ENCODE peak calls at places on chromosomes 2 and 18, in five cellular contexts. One of them, this sample, is unnamed. For H3K9me3, the result is how much of the 10 kb centered on the place peaks cover.

GRCh38 chr2:190119257-190119656 is 56.7 kb upstream of the MSTN start:
- DNase-seq in IMR-90: no peak
- DNase-seq in stomach: no peak
- DNase-seq in psoas muscle: no peak
- DNase-seq in tibial nerve: no peak
- DNase-seq in this sample: peak

GRCh38 chr2:237693281-237694039 is 66.1 kb downstream of the LRRFIP1 start:
- DNase-seq in IMR-90: peak
- DNase-seq in tibial nerve: no peak
- DNase-seq in psoas muscle: no peak
- DNase-seq in stomach: no peak
- DNase-seq in this sample: no peak

GRCh38 chr18:47893047-47893446 is 37.4 kb downstream of the SMAD2 start:
- DNase-seq in stomach: no peak
- DNase-seq in psoas muscle: no peak
- DNase-seq in tibial nerve: no peak
- DNase-seq in IMR-90: no peak
- DNase-seq in this sample: no peak

GRCh38 chr2:239910851-239911629 is 114.1 kb downstream of the NDUFA10 start:
- DNase-seq in psoas muscle: no peak
- DNase-seq in tibial nerve: no peak
- DNase-seq in stomach: no peak
- DNase-seq in IMR-90: no peak
- DNase-seq in this sample: peak

GRCh38 chr2:55885129-55885943 is 38.2 kb downstream of the EFEMP1 start:
- DNase-seq in IMR-90: peak
- DNase-seq in psoas muscle: no peak
- DNase-seq in tibial nerve: no peak
- DNase-seq in stomach: no peak
- DNase-seq in this sample: no peak

GRCh38 chr2:58146707-58147106 is 94.4 kb downstream of the FANCL start:
- DNase-seq in tibial nerve: no peak
- DNase-seq in stomach: no peak
- DNase-seq in psoas muscle: no peak
- DNase-seq in IMR-90: peak
- DNase-seq in this sample: no peak

GRCh38 chr2:191070276-191070675 is 56.3 kb upstream of the STAT1 start:
- DNase-seq in stomach: no peak
- DNase-seq in tibial nerve: no peak
- DNase-seq in psoas muscle: no peak
- DNase-seq in IMR-90: no peak
- DNase-seq in this sample: no peak

GRCh38 chr2:47232738-47233415 is 77.8 kb upstream of the STPG4 start:
- DNase-seq in psoas muscle: no peak
- DNase-seq in stomach: no peak
- DNase-seq in IMR-90: peak
- DNase-seq in tibial nerve: no peak
- DNase-seq in this sample: no peak

GRCh38 chr2:179020156-179020750 is 29.7 kb downstream of the CCDC141 start:
- DNase-seq in IMR-90: no peak
- DNase-seq in tibial nerve: no peak
- DNase-seq in stomach: peak
- DNase-seq in psoas muscle: peak
- DNase-seq in this sample: no peak

GRCh38 chr2:62410015-62410453 is 96.0 kb downstream of the TMEM17 start:
- DNase-seq in stomach: no peak
- DNase-seq in psoas muscle: no peak
- DNase-seq in tibial nerve: no peak
- DNase-seq in IMR-90: no peak
- DNase-seq in this sample: no peak

GRCh38 chr18:812673-813404 is 797 bp upstream of the YES1 start:
- DNase-seq in stomach: peak
- DNase-seq in IMR-90: peak
- DNase-seq in psoas muscle: peak
- DNase-seq in tibial nerve: peak
- DNase-seq in this sample: peak

GRCh38 chr2:67050621-67051020 is 346.5 kb upstream of the ETAA1 start:
- DNase-seq in stomach: no peak
- DNase-seq in tibial nerve: no peak
- DNase-seq in psoas muscle: no peak
- DNase-seq in IMR-90: peak
- DNase-seq in this sample: no peak

DNA sequence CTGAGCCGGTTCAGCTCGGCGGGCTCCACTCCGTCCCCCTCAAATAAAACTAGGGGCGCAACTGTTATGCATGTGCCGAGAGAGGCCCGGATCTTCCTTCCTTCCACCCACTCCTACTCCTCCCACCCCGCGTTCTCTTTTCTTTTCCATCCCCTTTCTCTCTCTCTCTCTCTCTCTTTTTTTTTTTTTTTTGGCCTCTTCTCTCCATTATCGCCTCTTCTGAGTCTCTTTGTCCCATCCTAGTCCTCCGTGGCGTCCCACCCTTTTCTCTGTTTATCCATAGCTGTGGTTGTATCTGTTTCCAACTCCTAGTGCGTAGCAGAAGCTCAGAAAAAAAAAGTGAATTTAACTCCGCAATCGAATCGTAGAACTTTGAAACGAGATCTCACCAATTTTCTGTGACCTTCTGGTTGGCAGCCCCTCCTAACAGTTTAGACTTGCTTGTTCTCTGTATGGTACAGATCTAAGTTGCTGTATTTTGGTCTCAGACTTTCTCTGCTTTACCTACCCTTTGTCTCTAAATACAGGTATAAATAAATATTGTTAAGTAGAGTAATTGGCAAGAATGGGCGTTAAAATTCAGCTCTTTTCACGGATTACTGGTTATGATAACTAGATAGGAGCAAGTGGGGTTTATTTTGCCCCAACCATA is 3.6 kb downstream of the RAX start:
- DNase-seq in IMR-90: no peak
- DNase-seq in psoas muscle: no peak
- DNase-seq in tibial nerve: no peak
- DNase-seq in stomach: no peak
- DNase-seq in this sample: no peak
- H3K9me3 ChIP-seq in IMR-90: under half
- H3K9me3 ChIP-seq in psoas muscle: under half
- H3K9me3 ChIP-seq in tibial nerve: under half
- H3K9me3 ChIP-seq in stomach: under half
- H3K9me3 ChIP-seq in this sample: under half

GRCh38 chr2:136612079-136612478 is 153.3 kb upstream of the THSD7B start:
- DNase-seq in stomach: no peak
- DNase-seq in psoas muscle: no peak
- DNase-seq in IMR-90: no peak
- DNase-seq in tibial nerve: no peak
- DNase-seq in this sample: no peak

GRCh38 chr2:136611451-136611850 is 153.9 kb upstream of the THSD7B start:
- DNase-seq in tibial nerve: no peak
- DNase-seq in psoas muscle: no peak
- DNase-seq in IMR-90: no peak
- DNase-seq in stomach: no peak
- DNase-seq in this sample: no peak
- H3K4me3 ChIP-seq in tibial nerve: no peak
- H3K4me3 ChIP-seq in psoas muscle: no peak
- H3K4me3 ChIP-seq in IMR-90: no peak
- H3K4me3 ChIP-seq in stomach: no peak
- H3K4me3 ChIP-seq in this sample: no peak

GRCh38 chr2:96537734-96538486 is 1.4 kb downstream of the ARID5A start:
- DNase-seq in stomach: no peak
- DNase-seq in psoas muscle: peak
- DNase-seq in IMR-90: no peak
- DNase-seq in tibial nerve: no peak
- DNase-seq in this sample: no peak

GRCh38 chr2:96537066-96537733 is 648 bp downstream of the ARID5A start:
- DNase-seq in tibial nerve: peak
- DNase-seq in stomach: peak
- DNase-seq in psoas muscle: peak
- DNase-seq in IMR-90: peak
- DNase-seq in this sample: peak

GRCh38 chr2:96535331-96535730 is 1.2 kb upstream of the ARID5A start:
- DNase-seq in psoas muscle: peak
- DNase-seq in tibial nerve: no peak
- DNase-seq in IMR-90: no peak
- DNase-seq in stomach: no peak
- DNase-seq in this sample: no peak

GRCh38 chr2:96534701-96535181 is 1.8 kb upstream of the ARID5A start:
- DNase-seq in tibial nerve: no peak
- DNase-seq in IMR-90: no peak
- DNase-seq in psoas muscle: peak
- DNase-seq in stomach: no peak
- DNase-seq in this sample: no peak

DNA sequence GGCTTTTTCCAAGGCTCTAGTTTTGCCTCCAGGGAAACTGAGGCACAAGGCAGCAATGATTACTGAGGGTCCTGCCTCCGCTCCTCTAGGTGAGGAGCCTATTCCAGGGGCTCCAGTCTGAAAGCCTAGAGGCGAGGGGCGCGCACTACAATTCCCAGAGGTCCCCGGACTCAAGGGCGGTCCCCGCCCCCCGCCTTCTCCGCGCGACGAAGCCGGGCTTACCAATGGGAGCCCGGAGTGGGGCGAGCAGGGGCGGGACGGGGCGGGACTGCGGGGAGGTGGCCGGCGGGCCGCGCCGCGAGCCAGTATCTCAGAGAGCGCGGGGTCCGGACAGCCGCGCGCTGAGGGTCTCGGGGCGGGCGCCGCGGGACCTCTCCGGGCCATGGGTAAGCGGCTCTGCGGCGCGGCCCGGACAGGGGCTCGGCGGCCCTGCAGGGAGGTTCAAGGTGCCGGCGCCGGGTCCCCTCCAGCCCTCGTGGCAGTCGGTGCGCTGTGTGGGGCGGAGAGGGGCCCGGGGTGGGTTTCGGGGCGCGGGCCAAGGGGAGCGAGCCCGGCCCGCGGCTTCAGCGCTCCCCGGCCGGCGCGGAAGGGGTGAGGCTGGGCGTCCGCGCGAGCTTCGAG is at the start of gene ARID5A:
- DNase-seq in psoas muscle: peak
- DNase-seq in stomach: peak
- DNase-seq in tibial nerve: peak
- DNase-seq in IMR-90: peak
- DNase-seq in this sample: peak
- TF ChIP-seq CTCF in psoas muscle: peak
- TF ChIP-seq CTCF in stomach: peak
- TF ChIP-seq CTCF in tibial nerve: peak
- TF ChIP-seq CTCF in IMR-90: no peak
- TF ChIP-seq CTCF in this sample: peak

DNA sequence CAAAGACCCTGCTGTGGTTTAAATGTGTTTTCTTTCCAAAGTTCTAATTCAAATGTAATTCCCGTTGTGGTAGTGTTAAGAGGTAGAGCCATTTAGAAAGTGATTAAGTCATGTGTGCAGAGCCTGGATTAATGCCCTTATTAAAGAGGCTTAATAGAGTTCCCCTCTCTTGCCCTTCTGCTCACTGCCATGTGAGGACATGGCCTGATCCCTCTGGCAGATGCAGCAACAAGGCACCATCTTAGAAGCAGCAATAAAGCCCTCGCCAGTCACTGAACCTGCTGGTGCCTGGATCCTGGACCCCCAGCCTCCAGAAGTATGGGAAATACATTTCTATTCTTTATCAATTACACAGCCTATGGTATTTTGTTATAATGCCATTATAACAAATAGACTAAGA is 485.2 kb downstream of the DCDC2C start:
- DNase-seq in tibial nerve: no peak
- DNase-seq in IMR-90: no peak
- DNase-seq in psoas muscle: no peak
- DNase-seq in stomach: no peak
- DNase-seq in this sample: no peak
- H3K9me3 ChIP-seq in tibial nerve: under half
- H3K9me3 ChIP-seq in IMR-90: under half
- H3K9me3 ChIP-seq in psoas muscle: under half
- H3K9me3 ChIP-seq in stomach: under half
- H3K9me3 ChIP-seq in this sample: under half

GRCh38 chr18:25516747-25517498 is 165.0 kb upstream of the ZNF521 start:
- DNase-seq in stomach: no peak
- DNase-seq in tibial nerve: no peak
- DNase-seq in psoas muscle: no peak
- DNase-seq in IMR-90: no peak
- DNase-seq in this sample: no peak

GRCh38 chr18:25517881-25518715 is 166.1 kb upstream of the ZNF521 start:
- DNase-seq in psoas muscle: no peak
- DNase-seq in tibial nerve: no peak
- DNase-seq in IMR-90: no peak
- DNase-seq in stomach: no peak
- DNase-seq in this sample: no peak

GRCh38 chr18:25518716-25519053 is 166.7 kb upstream of the ZNF521 start:
- DNase-seq in tibial nerve: no peak
- DNase-seq in IMR-90: no peak
- DNase-seq in psoas muscle: no peak
- DNase-seq in stomach: no peak
- DNase-seq in this sample: no peak

DNA sequence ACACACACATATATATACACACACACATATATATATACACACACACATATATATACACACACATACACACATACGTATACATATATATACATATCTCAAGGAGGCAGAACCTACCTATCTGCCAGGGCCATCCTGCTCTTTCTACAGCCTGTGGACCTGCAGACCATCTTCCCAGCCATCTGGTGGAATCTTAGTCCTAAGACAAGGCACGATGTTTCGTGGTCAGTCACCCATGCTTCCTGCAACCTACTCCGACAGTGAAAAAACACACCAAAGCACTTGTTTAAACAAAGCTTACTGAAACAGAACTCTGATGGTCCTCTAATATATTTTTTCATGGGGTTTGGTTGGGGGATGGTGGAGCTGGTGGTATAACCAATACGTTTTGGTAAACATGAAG is 164.2 kb upstream of the ZNF521 start:
- DNase-seq in tibial nerve: no peak
- DNase-seq in IMR-90: no peak
- DNase-seq in psoas muscle: no peak
- DNase-seq in stomach: no peak
- DNase-seq in this sample: no peak
- H3K4me3 ChIP-seq in tibial nerve: no peak
- H3K4me3 ChIP-seq in IMR-90: no peak
- H3K4me3 ChIP-seq in psoas muscle: no peak
- H3K4me3 ChIP-seq in stomach: no peak
- H3K4me3 ChIP-seq in this sample: no peak

DNA sequence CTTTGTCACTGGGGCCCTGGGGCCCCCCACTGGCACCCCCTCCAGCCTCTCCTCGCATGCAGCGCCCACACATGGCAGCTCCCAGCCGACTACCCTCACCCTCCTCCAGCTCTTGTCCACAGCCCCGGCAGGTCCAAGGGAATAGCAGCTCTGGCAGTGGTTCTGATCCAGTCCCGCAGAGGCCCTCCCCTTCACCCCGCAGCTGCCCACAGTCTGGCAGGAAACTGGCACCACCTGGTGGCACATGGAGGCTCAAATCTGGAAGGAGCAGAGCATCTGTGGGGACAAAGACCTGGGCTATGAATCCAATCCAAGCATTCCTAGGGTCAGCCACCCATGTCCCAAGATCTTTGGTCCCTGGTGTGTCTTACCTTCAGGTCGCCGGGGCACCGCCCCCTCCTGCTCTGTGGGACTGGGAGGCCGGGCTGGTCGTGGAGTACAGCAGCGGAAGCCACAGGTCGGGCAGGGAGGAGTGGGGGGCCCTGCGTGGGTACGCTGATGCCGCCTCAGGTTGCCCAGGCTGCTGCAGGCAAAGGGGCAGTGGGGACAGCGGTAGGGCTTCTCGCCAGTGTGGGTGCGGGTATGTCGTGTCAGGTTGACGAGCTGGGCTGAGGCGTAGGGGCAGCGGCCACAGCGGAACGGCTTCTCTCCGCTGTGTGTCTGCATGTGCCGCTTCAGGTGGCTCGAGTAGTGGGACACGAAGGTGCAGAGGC is 2.3 kb downstream of the ZNF513 start:
- DNase-seq in IMR-90: no peak
- DNase-seq in stomach: no peak
- DNase-seq in tibial nerve: no peak
- DNase-seq in psoas muscle: peak
- DNase-seq in this sample: no peak
- TF ChIP-seq CTCF in IMR-90: peak
- TF ChIP-seq CTCF in stomach: no peak
- TF ChIP-seq CTCF in tibial nerve: no peak
- TF ChIP-seq CTCF in psoas muscle: peak
- TF ChIP-seq CTCF in this sample: no peak